ENCODE peak calls at places on chromosomes 6 and 20, in eight cellular contexts. One of them, this sample, is unnamed.

GRCh38 chr6:11328613-11329247 is 96.3 kb upstream of the NEDD9 start:
- DNase-seq in Calu3: no peak
- DNase-seq in neural crest cell: no peak
- DNase-seq in GM20000: no peak
- DNase-seq in WERI-Rb-1: no peak
- DNase-seq in neural progenitor cell: no peak
- DNase-seq in pancreas: no peak
- DNase-seq in CD8-positive, alpha-beta T cell: no peak
- DNase-seq in this sample: no peak

GRCh38 chr20:2596673-2597279 is 55.7 kb upstream of the NOP56 start:
- DNase-seq in Calu3: no peak
- DNase-seq in CD8-positive, alpha-beta T cell: no peak
- DNase-seq in GM20000: no peak
- DNase-seq in WERI-Rb-1: no peak
- DNase-seq in neural progenitor cell: no peak
- DNase-seq in pancreas: no peak
- DNase-seq in neural crest cell: no peak
- DNase-seq in this sample: no peak

GRCh38 chr6:85961125-85961524 is 318.4 kb upstream of the SYNCRIP start:
- DNase-seq in neural progenitor cell: no peak
- DNase-seq in WERI-Rb-1: no peak
- DNase-seq in Calu3: no peak
- DNase-seq in pancreas: no peak
- DNase-seq in neural crest cell: no peak
- DNase-seq in GM20000: no peak
- DNase-seq in CD8-positive, alpha-beta T cell: no peak
- DNase-seq in this sample: no peak

GRCh38 chr6:44466955-44467354 is 79.4 kb downstream of the CDC5L start:
- DNase-seq in pancreas: no peak
- DNase-seq in GM20000: no peak
- DNase-seq in Calu3: no peak
- DNase-seq in neural crest cell: no peak
- DNase-seq in CD8-positive, alpha-beta T cell: no peak
- DNase-seq in neural progenitor cell: no peak
- DNase-seq in WERI-Rb-1: no peak
- DNase-seq in this sample: no peak

GRCh38 chr6:118325220-118325860 is 222.8 kb upstream of the PLN start:
- DNase-seq in pancreas: no peak
- DNase-seq in Calu3: peak
- DNase-seq in neural progenitor cell: no peak
- DNase-seq in CD8-positive, alpha-beta T cell: no peak
- DNase-seq in WERI-Rb-1: no peak
- DNase-seq in GM20000: no peak
- DNase-seq in neural crest cell: no peak
- DNase-seq in this sample: no peak

GRCh38 chr20:31699801-31700728 is 22.6 kb downstream of the BCL2L1 start:
- DNase-seq in Calu3: no peak
- DNase-seq in neural crest cell: no peak
- DNase-seq in GM20000: no peak
- DNase-seq in neural progenitor cell: no peak
- DNase-seq in pancreas: no peak
- DNase-seq in WERI-Rb-1: no peak
- DNase-seq in CD8-positive, alpha-beta T cell: no peak
- DNase-seq in this sample: no peak

GRCh38 chr20:64069614-64070243 is 6.7 kb downstream of the TCEA2 start:
- DNase-seq in WERI-Rb-1: peak
- DNase-seq in pancreas: no peak
- DNase-seq in Calu3: peak
- DNase-seq in CD8-positive, alpha-beta T cell: no peak
- DNase-seq in neural progenitor cell: peak
- DNase-seq in neural crest cell: peak
- DNase-seq in GM20000: peak
- DNase-seq in this sample: no peak

GRCh38 chr20:12028771-12029170 is 111.1 kb downstream of the BTBD3 start:
- DNase-seq in pancreas: no peak
- DNase-seq in WERI-Rb-1: no peak
- DNase-seq in Calu3: no peak
- DNase-seq in CD8-positive, alpha-beta T cell: no peak
- DNase-seq in neural progenitor cell: no peak
- DNase-seq in GM20000: no peak
- DNase-seq in neural crest cell: no peak
- DNase-seq in this sample: no peak

GRCh38 chr20:8385247-8385646 is 253.2 kb downstream of the PLCB1 start:
- DNase-seq in GM20000: no peak
- DNase-seq in WERI-Rb-1: peak
- DNase-seq in Calu3: no peak
- DNase-seq in neural crest cell: no peak
- DNase-seq in neural progenitor cell: peak
- DNase-seq in CD8-positive, alpha-beta T cell: no peak
- DNase-seq in pancreas: peak
- DNase-seq in this sample: no peak

GRCh38 chr20:43691928-43692524 is 25.1 kb downstream of the MYBL2 start:
- DNase-seq in WERI-Rb-1: peak
- DNase-seq in GM20000: peak
- DNase-seq in pancreas: peak
- DNase-seq in neural progenitor cell: peak
- DNase-seq in neural crest cell: peak
- DNase-seq in Calu3: peak
- DNase-seq in CD8-positive, alpha-beta T cell: peak
- DNase-seq in this sample: no peak

GRCh38 chr6:82144007-82144851 is 103.3 kb downstream of the IBTK start:
- DNase-seq in Calu3: peak
- DNase-seq in CD8-positive, alpha-beta T cell: no peak
- DNase-seq in neural crest cell: no peak
- DNase-seq in pancreas: peak
- DNase-seq in GM20000: peak
- DNase-seq in neural progenitor cell: peak
- DNase-seq in WERI-Rb-1: peak
- DNase-seq in this sample: no peak

GRCh38 chr20:48631114-48632016 is 196.4 kb downstream of the PREX1 start:
- DNase-seq in neural progenitor cell: no peak
- DNase-seq in CD8-positive, alpha-beta T cell: no peak
- DNase-seq in Calu3: no peak
- DNase-seq in pancreas: no peak
- DNase-seq in GM20000: no peak
- DNase-seq in neural crest cell: no peak
- DNase-seq in WERI-Rb-1: no peak
- DNase-seq in this sample: no peak

GRCh38 chr6:169651498-169651897 is 50.3 kb downstream of the WDR27 start:
- DNase-seq in CD8-positive, alpha-beta T cell: no peak
- DNase-seq in WERI-Rb-1: no peak
- DNase-seq in neural progenitor cell: no peak
- DNase-seq in GM20000: no peak
- DNase-seq in Calu3: no peak
- DNase-seq in neural crest cell: no peak
- DNase-seq in pancreas: no peak
- DNase-seq in this sample: no peak

GRCh38 chr6:156313037-156313436 is 464.1 kb upstream of the ARID1B start:
- DNase-seq in CD8-positive, alpha-beta T cell: no peak
- DNase-seq in WERI-Rb-1: no peak
- DNase-seq in neural progenitor cell: no peak
- DNase-seq in Calu3: no peak
- DNase-seq in GM20000: no peak
- DNase-seq in neural crest cell: no peak
- DNase-seq in pancreas: no peak
- DNase-seq in this sample: no peak

GRCh38 chr20:48682529-48683385 is 145.0 kb downstream of the PREX1 start:
- DNase-seq in Calu3: peak
- DNase-seq in pancreas: peak
- DNase-seq in GM20000: no peak
- DNase-seq in WERI-Rb-1: peak
- DNase-seq in neural crest cell: no peak
- DNase-seq in neural progenitor cell: peak
- DNase-seq in CD8-positive, alpha-beta T cell: no peak
- DNase-seq in this sample: no peak

GRCh38 chr6:26598267-26598666 is 1.5 kb downstream of the ABT1 start:
- DNase-seq in Calu3: no peak
- DNase-seq in neural progenitor cell: no peak
- DNase-seq in neural crest cell: no peak
- DNase-seq in GM20000: no peak
- DNase-seq in CD8-positive, alpha-beta T cell: no peak
- DNase-seq in WERI-Rb-1: no peak
- DNase-seq in pancreas: no peak
- DNase-seq in this sample: no peak

GRCh38 chr6:166435574-166435973 is 52.8 kb upstream of the MPC1 start:
- DNase-seq in pancreas: no peak
- DNase-seq in GM20000: no peak
- DNase-seq in WERI-Rb-1: no peak
- DNase-seq in Calu3: no peak
- DNase-seq in neural progenitor cell: no peak
- DNase-seq in CD8-positive, alpha-beta T cell: peak
- DNase-seq in neural crest cell: no peak
- DNase-seq in this sample: peak

GRCh38 chr20:63626424-63627128 is at the start of gene GMEB2:
- DNase-seq in neural progenitor cell: no peak
- DNase-seq in GM20000: peak
- DNase-seq in Calu3: peak
- DNase-seq in neural crest cell: no peak
- DNase-seq in WERI-Rb-1: peak
- DNase-seq in CD8-positive, alpha-beta T cell: peak
- DNase-seq in pancreas: peak
- DNase-seq in this sample: peak

DNA sequence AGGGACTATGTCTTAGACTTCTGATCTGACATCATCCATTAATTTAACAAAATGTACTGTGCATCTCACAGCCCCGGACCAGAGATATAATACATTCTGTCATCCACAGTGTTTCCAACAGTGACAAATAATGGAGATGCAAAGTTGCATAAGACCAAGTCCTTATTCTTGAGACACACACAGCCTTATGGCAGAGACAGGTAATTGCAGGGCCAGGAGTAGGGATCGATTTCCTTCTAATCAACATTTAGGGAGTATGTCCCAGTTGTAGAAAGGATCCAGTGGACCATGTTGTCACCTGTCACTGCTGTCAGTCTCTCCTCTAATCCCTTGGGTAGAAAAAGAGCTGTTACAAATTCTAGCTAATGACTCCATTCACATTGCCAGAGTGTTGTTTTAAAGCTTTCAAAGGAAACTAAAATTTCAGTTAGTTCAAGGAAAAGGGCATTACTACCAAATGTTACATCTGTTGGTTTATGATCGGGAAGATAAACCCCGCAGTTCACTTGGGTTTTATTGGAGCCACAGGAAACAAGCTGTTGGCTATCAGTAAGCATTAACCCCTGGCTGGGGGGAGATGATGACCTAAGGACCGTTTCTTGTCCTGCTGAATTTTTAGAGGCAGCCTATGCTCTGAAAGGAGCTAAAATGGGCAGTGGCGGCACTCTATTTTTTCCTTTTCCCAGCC is 111.4 kb upstream of the ATXN1 start:
- DNase-seq in GM20000: no peak
- DNase-seq in WERI-Rb-1: no peak
- DNase-seq in CD8-positive, alpha-beta T cell: no peak
- DNase-seq in pancreas: no peak
- DNase-seq in neural crest cell: no peak
- DNase-seq in neural progenitor cell: no peak
- DNase-seq in Calu3: no peak
- DNase-seq in this sample: no peak
- TF ChIP-seq CTCF in GM20000: no peak
- TF ChIP-seq CTCF in WERI-Rb-1: peak
- TF ChIP-seq CTCF in CD8-positive, alpha-beta T cell: no peak
- TF ChIP-seq CTCF in pancreas: no peak
- TF ChIP-seq CTCF in neural crest cell: no peak
- TF ChIP-seq CTCF in neural progenitor cell: no peak
- TF ChIP-seq CTCF in Calu3: no peak
- TF ChIP-seq CTCF in this sample: no peak

GRCh38 chr20:841568-842546 is 8.3 kb downstream of the FAM110A start:
- DNase-seq in neural progenitor cell: peak
- DNase-seq in WERI-Rb-1: no peak
- DNase-seq in CD8-positive, alpha-beta T cell: no peak
- DNase-seq in GM20000: peak
- DNase-seq in neural crest cell: no peak
- DNase-seq in Calu3: peak
- DNase-seq in pancreas: peak
- DNase-seq in this sample: no peak

GRCh38 chr20:843908-844307 is 10.4 kb downstream of the FAM110A start:
- DNase-seq in Calu3: no peak
- DNase-seq in neural crest cell: no peak
- DNase-seq in neural progenitor cell: no peak
- DNase-seq in pancreas: no peak
- DNase-seq in CD8-positive, alpha-beta T cell: no peak
- DNase-seq in WERI-Rb-1: no peak
- DNase-seq in GM20000: no peak
- DNase-seq in this sample: no peak

GRCh38 chr20:840503-840857 is 7.0 kb downstream of the FAM110A start:
- DNase-seq in pancreas: no peak
- DNase-seq in GM20000: no peak
- DNase-seq in Calu3: no peak
- DNase-seq in neural progenitor cell: no peak
- DNase-seq in WERI-Rb-1: no peak
- DNase-seq in neural crest cell: no peak
- DNase-seq in CD8-positive, alpha-beta T cell: no peak
- DNase-seq in this sample: no peak

GRCh38 chr20:840858-841567 is 7.5 kb downstream of the FAM110A start:
- DNase-seq in Calu3: peak
- DNase-seq in WERI-Rb-1: no peak
- DNase-seq in GM20000: peak
- DNase-seq in neural progenitor cell: peak
- DNase-seq in pancreas: peak
- DNase-seq in neural crest cell: no peak
- DNase-seq in CD8-positive, alpha-beta T cell: peak
- DNase-seq in this sample: no peak

GRCh38 chr20:842547-842940 is 9.0 kb downstream of the FAM110A start:
- DNase-seq in neural progenitor cell: no peak
- DNase-seq in WERI-Rb-1: no peak
- DNase-seq in GM20000: no peak
- DNase-seq in Calu3: no peak
- DNase-seq in pancreas: no peak
- DNase-seq in neural crest cell: no peak
- DNase-seq in CD8-positive, alpha-beta T cell: no peak
- DNase-seq in this sample: no peak
- TF ChIP-seq CTCF in neural progenitor cell: no peak
- TF ChIP-seq CTCF in WERI-Rb-1: no peak
- TF ChIP-seq CTCF in GM20000: no peak
- TF ChIP-seq CTCF in Calu3: no peak
- TF ChIP-seq CTCF in pancreas: no peak
- TF ChIP-seq CTCF in neural crest cell: no peak
- TF ChIP-seq CTCF in CD8-positive, alpha-beta T cell: no peak
- TF ChIP-seq CTCF in this sample: no peak

DNA sequence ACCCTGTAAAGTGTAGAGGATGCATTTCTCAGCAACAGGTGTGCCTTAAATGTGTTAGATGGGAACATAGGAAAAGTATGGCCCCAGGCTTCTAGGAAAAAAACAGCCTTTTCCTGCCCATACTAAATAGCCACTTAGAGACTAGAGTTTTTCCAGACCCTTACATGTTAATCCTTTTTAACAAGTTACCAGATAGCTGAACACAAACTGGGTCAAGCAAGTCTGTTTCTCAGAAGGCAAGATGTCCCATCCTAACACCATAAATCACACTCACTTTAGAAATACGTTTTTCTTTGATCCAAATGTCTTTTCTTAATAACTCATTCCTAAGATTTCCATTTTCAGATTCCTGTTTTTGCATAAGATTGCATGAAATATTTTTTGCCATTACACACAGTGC is 241.2 kb downstream of the KCNQ5 start:
- DNase-seq in CD8-positive, alpha-beta T cell: no peak
- DNase-seq in GM20000: no peak
- DNase-seq in WERI-Rb-1: no peak
- DNase-seq in Calu3: no peak
- DNase-seq in pancreas: no peak
- DNase-seq in neural progenitor cell: no peak
- DNase-seq in neural crest cell: no peak
- DNase-seq in this sample: no peak
- TF ChIP-seq CTCF in CD8-positive, alpha-beta T cell: no peak
- TF ChIP-seq CTCF in GM20000: no peak
- TF ChIP-seq CTCF in WERI-Rb-1: no peak
- TF ChIP-seq CTCF in Calu3: no peak
- TF ChIP-seq CTCF in pancreas: no peak
- TF ChIP-seq CTCF in neural progenitor cell: no peak
- TF ChIP-seq CTCF in neural crest cell: no peak
- TF ChIP-seq CTCF in this sample: no peak

GRCh38 chr20:51326241-51326819 is 216.2 kb downstream of the NFATC2 start:
- DNase-seq in Calu3: peak
- DNase-seq in GM20000: peak
- DNase-seq in CD8-positive, alpha-beta T cell: peak
- DNase-seq in neural progenitor cell: peak
- DNase-seq in pancreas: no peak
- DNase-seq in neural crest cell: peak
- DNase-seq in WERI-Rb-1: peak
- DNase-seq in this sample: peak
- TF ChIP-seq CTCF in Calu3: peak
- TF ChIP-seq CTCF in GM20000: peak
- TF ChIP-seq CTCF in CD8-positive, alpha-beta T cell: no peak
- TF ChIP-seq CTCF in neural progenitor cell: peak
- TF ChIP-seq CTCF in pancreas: no peak
- TF ChIP-seq CTCF in neural crest cell: peak
- TF ChIP-seq CTCF in WERI-Rb-1: peak
- TF ChIP-seq CTCF in this sample: peak

This sample was measured in natural killer cell.